ENCODE peak calls at places on chromosomes 11 and 22, in six cellular contexts. A, R, C, Z, N and S are unnamed samples.

GRCh38 chr11:38718049-38718448 is 2120.0 kb upstream of the RAG2 start:
- DNase-seq in A (no peak), R (no peak), C (peak), Z (no peak), N (no peak), S (no peak)

GRCh38 chr22:20761536-20761935 is 12.4 kb upstream of the SERPIND1 start:
- DNase-seq in A (no peak), R (no peak), C (no peak), Z (no peak), N (no peak), S (no peak)

GRCh38 chr11:27718853-27719574 is 18.8 kb upstream of the BDNF start:
- DNase-seq in A (no peak), R (no peak), C (peak), Z (peak), N (peak), S (peak)

GRCh38 chr22:29524440-29525191 is 28.9 kb downstream of the THOC5 start:
- DNase-seq in A (peak), R (no peak), C (peak), Z (peak), N (no peak), S (no peak)

GRCh38 chr22:24707477-24707816 is 67.1 kb downstream of the PIWIL3 start:
- DNase-seq in A (no peak), R (no peak), C (peak), Z (no peak), N (no peak), S (no peak)

GRCh38 chr11:65036931-65037330 is 4.1 kb upstream of the SAC3D1 start:
- DNase-seq in A (no peak), R (no peak), C (no peak), Z (no peak), N (peak), S (no peak)

GRCh38 chr11:109241988-109242387 is 180.0 kb upstream of the C11orf87 start:
- DNase-seq in A (no peak), R (no peak), C (peak), Z (no peak), N (no peak), S (no peak)

GRCh38 chr11:44978961-44979331 is 28.3 kb upstream of the TP53I11 start:
- DNase-seq in A (no peak), R (no peak), C (no peak), Z (no peak), N (peak), S (peak)

GRCh38 chr22:30286813-30287625 is 2.3 kb downstream of the CASTOR1 start:
- DNase-seq in A (no peak), R (peak), C (peak), Z (peak), N (peak), S (no peak)

GRCh38 chr11:22340803-22341581 is 2.8 kb downstream of the SLC17A6 start:
- DNase-seq in A (no peak), R (no peak), C (no peak), Z (no peak), N (no peak), S (no peak)

GRCh38 chr11:86726118-86726748 is 53.8 kb upstream of the ME3 start:
- DNase-seq in A (no peak), R (no peak), C (no peak), Z (no peak), N (no peak), S (no peak)

GRCh38 chr11:27116684-27117083 is 76.1 kb downstream of the BBOX1 start:
- DNase-seq in A (peak), R (no peak), C (no peak), Z (no peak), N (peak), S (no peak)

GRCh38 chr11:81246937-81247336 is 1486.7 kb downstream of the FAM181B start:
- DNase-seq in A (no peak), R (no peak), C (no peak), Z (no peak), N (no peak), S (no peak)

GRCh38 chr22:46620588-46621242 is 529 bp downstream of the GRAMD4 start:
- DNase-seq in A (no peak), R (no peak), C (no peak), Z (no peak), N (no peak), S (no peak)

GRCh38 chr11:615453-616319 is at the start of gene IRF7:
- DNase-seq in A (peak), R (peak), C (peak), Z (peak), N (peak), S (peak)

GRCh38 chr11:69232821-69233760 is 60.9 kb upstream of the MYEOV start:
- DNase-seq in A (no peak), R (no peak), C (no peak), Z (no peak), N (no peak), S (no peak)